ENCODE peak calls at places on chromosome 21, in four cellular contexts. S is A549, M is K562, B is HepG2. O is an unnamed sample.

GRCh38 chr21:31801551-31802234 is 69.8 kb upstream of the SCAF4 start:
- DNase-seq in M (no peak), B (peak), S (no peak), O (no peak)

GRCh38 chr21:31176725-31177124 is 138.4 kb upstream of the KRTAP19-8 start:
- DNase-seq in M (no peak), S (no peak), B (no peak), O (no peak)

GRCh38 chr21:27026501-27026900 is 59.6 kb upstream of the ADAMTS5 start:
- DNase-seq in B (no peak), S (no peak), M (no peak), O (no peak)

GRCh38 chr21:41366522-41367151 is 4.8 kb downstream of the MX2 start:
- DNase-seq in B (peak), S (peak), M (peak), O (no peak)

GRCh38 chr21:27101533-27101932 is 134.6 kb upstream of the ADAMTS5 start:
- DNase-seq in S (no peak), M (no peak), B (no peak), O (no peak)

GRCh38 chr21:41283211-41283818 is 33.3 kb upstream of the FAM3B start:
- DNase-seq in M (peak), S (peak), B (peak), O (no peak)

GRCh38 chr21:33036430-33037162 is 10.9 kb downstream of the OLIG2 start:
- DNase-seq in S (no peak), M (no peak), B (no peak), O (no peak)

GRCh38 chr21:42311160-42311559 is 4.0 kb downstream of the TFF3 start:
- DNase-seq in S (no peak), M (no peak), B (no peak), O (no peak)

GRCh38 chr21:37367301-37367757 is 756 bp downstream of the DYRK1A start:
- DNase-seq in M (no peak), B (no peak), S (no peak), O (no peak)

GRCh38 chr21:45573452-45574035 is 31.3 kb upstream of the SLC19A1 start:
- DNase-seq in M (no peak), B (no peak), S (no peak), O (no peak)

GRCh38 chr21:45572231-45572630 is 30.0 kb upstream of the SLC19A1 start:
- DNase-seq in M (no peak), B (no peak), S (no peak), O (peak)

GRCh38 chr21:45571641-45572040 is 29.4 kb upstream of the SLC19A1 start:
- DNase-seq in S (no peak), M (no peak), B (no peak), O (peak)

GRCh38 chr21:45574081-45574501 is 31.9 kb upstream of the SLC19A1 start:
- DNase-seq in B (no peak), M (no peak), S (no peak), O (no peak)

DNA sequence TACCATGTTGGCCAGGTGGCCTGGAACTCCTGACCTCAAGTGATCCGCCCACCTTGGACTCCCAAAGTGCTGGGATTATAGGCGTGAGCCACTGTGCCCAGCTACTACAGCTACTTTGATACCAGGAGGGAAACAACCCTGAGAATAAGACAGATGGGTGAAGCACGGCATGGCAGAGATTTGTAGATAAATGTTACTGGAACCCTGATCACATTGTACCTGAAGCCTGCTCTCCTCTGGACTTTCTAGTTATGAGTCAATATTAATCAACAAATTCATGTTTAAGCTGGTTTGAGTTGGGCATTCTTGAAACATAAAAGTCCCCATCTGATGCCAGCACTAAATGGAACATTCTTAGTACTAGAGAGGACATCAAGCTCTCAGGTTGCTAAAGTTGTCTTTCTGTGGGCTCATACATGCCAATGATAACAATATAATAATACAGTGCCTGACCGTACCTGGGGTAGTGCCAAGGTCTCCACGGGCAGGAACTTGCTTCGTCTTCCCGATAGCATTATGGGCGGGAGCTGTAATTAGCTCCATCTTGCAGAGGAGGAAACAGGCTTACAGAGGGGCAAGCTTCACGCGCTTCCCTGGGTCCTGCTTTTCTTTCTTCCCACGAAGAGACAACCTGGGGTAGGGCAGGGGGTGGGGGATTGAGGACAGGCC is 30.7 kb upstream of the SLC19A1 start:
- DNase-seq in M (no peak), B (no peak), S (no peak), O (no peak)
- TF ChIP-seq PHF8 in M (no peak), B (no peak), S (no peak), O (no peak)

GRCh38 chr21:25371831-25372434 is 235.3 kb downstream of the MRPL39 start:
- DNase-seq in S (no peak), B (no peak), M (no peak), O (no peak)

GRCh38 chr21:25369524-25370300 is 237.6 kb downstream of the MRPL39 start:
- DNase-seq in S (no peak), B (no peak), M (no peak), O (no peak)

GRCh38 chr21:25368531-25368930 is 238.8 kb downstream of the MRPL39 start:
- DNase-seq in S (no peak), M (no peak), B (no peak), O (no peak)

GRCh38 chr21:25373126-25374082 is 233.9 kb downstream of the MRPL39 start:
- DNase-seq in M (no peak), S (no peak), B (no peak), O (no peak)

GRCh38 chr21:25370311-25370744 is 237.0 kb downstream of the MRPL39 start:
- DNase-seq in B (no peak), M (no peak), S (no peak), O (no peak)
- TF ChIP-seq PHF8 in B (no peak), M (no peak), S (no peak), O (no peak)

DNA sequence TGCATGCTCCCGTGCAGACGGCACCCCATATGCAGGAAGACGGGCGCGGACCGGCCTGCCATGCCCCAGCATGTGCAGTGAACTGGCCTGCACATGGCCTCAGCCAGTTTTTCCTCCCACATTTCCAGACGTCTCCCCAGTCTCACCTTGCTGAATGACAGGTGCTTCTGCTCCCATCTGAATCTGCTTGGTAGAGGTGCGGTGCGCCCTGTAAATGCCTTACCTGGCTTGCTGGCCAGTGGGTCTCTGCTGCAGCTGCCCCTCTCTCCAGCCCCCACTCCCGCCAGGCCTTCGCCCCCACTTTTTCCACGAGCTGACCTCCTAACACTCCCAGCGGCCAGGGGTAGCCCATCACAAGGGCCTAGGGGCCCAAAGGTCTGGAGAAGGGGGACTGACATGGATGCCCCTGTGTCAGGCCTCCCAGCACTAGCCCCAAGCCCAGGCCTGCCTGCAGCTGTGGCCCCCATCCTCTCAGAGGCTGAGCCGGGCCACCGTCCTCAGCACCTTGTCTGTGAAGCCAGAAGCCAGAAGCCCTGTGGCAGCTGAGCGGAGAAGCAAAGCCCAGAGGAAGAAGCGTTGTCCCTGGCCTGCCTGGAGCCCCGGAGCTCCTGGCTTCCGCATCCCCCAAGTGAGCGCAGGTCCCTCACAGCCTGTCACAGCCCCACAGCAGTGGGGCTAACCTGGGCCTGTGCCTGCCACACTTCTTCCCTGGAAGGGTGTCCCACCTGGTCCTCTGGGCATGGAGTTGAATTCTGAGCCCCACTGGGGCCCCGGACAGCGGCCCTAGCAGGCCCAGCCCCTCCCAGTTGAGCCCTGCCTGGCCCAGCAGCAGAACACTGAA is 3.7 kb upstream of the SLC19A1 start:
- DNase-seq in B (no peak), M (no peak), S (no peak), O (no peak)
- TF ChIP-seq PHF8 in B (no peak), M (no peak), S (no peak), O (no peak)

DNA sequence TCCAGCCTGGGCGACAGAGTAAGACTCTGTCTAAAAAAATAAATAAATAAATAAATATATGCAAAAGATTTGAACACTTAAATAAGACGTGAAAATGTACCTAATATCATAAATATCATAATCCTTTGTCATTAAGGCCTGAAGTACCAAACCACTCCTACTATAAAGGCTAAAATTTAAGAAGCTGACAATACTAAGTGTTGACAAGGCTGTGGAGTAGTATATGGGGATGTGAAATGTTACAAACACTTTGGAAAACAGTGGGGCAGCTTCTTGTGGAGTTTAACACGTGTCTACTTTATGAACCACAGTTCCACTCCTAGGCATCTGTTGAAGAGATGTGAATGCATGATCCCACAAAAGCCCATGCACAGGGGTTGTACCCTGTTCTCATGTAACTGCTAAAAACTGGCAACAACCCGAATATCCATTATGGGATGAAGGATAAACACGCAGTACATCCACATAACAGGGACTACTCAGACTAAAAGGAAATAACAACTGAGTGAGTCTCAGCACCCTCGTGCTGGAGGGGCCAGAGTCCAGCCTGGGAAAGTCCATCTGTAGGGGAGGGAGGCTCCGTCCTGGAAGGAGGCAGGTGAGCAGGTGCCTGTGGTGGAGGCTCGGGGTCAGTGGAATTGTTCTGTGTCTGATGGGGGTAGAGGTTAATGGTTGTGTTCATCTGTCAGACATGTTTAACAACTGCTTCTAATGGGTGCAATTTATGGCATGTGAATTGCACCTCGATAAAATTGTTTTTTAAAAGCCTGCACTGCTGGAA is 6.7 kb upstream of the SLC19A1 start:
- DNase-seq in M (no peak), B (no peak), S (no peak), O (no peak)
- TF ChIP-seq PHF8 in M (no peak), B (no peak), S (no peak), O (no peak)

DNA sequence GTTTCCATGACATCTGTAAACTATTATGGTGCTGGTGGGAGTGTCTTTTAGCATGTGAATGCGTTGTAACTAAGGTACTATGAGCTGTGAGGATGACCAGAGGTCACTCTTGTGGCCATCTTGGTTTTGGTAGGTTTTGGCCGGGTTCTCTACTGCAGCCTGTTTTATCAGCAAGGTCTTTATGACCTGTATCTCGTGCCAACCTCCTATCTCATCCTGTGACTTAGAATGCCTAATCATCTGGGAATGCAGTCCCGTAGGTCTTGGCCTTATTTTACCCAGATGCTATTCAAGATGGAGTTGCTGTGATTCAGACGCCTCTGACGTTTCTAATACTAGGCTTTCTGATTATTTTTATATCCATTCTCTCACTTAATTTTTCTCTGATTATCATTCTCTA is 9.4 kb downstream of the NCAM2 start:
- DNase-seq in B (no peak), S (no peak), M (no peak), O (no peak)
- TF ChIP-seq PHF8 in B (no peak), S (no peak), M (no peak), O (no peak)

DNA sequence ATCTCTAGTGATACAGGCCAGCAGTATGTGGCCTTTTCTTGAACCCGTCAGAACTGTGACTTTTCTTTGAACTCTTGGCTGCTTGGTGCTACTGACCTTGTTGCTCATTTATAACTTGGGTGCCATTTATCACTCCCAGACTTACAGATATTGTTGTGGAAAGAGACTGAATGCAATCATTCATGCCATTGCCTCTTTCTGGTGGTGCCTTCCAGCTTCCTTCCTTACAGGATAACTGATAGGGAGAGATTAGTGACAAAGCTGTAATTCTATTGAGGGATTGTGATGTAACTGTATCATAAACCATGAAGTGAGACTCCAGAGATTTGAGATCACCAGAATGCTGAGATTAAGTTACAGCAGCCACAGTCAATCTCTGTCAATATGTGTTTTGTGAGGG is 256.5 kb downstream of the USP25 start:
- DNase-seq in B (no peak), S (no peak), M (no peak), O (no peak)
- TF ChIP-seq PHF8 in B (no peak), S (no peak), M (no peak), O (no peak)

GRCh38 chr21:36186506-36187399 is 30.1 kb downstream of the DOP1B start:
- DNase-seq in S (no peak), M (no peak), B (no peak), O (no peak)
- TF ChIP-seq PHF8 in S (no peak), M (no peak), B (no peak), O (no peak)

GRCh38 chr21:46080171-46081021 is 17.5 kb upstream of the COL6A2 start:
- DNase-seq in B (no peak), S (no peak), M (peak), O (no peak)

GRCh38 chr21:46077674-46078101 is 20.2 kb upstream of the COL6A2 start:
- DNase-seq in B (no peak), S (no peak), M (no peak), O (no peak)

GRCh38 chr21:46079357-46080170 is 18.3 kb upstream of the COL6A2 start:
- DNase-seq in M (no peak), B (no peak), S (no peak), O (no peak)

GRCh38 chr21:46078984-46079356 is 18.9 kb upstream of the COL6A2 start:
- DNase-seq in S (no peak), M (peak), B (no peak), O (no peak)

DNA sequence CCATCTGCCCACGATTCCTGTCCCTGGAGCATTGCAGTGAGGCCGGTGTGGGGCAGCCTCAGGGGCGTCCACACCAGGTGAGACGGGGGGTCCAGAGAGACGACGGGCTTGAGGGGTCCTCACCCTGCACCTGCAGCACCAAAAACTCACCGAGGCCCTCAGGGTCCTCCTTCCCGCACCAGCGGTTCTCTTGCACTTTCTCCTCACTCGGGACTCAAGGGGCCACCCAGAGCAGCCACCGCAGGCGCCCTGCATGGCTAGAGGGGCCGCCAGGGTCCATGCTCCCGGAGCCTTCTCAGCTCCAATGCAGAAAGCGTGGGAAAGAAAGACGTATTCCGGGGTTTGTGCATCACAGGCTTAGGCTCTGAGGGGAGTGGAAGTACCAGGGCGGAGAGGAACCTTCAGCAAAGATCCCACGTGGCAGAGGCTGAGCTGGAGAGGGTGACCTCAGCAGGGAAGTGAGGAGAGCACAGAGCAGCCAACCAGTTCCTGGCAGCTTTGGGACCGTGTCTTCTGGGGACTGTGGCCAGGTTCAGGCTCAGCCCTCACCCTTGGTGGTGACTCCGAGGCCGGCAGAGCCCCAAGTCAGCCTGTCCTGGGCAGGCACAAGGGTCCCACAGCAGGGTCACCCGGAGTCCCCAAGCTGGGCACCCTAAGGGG is 19.5 kb upstream of the COL6A2 start:
- DNase-seq in M (no peak), B (no peak), S (no peak), O (no peak)
- TF ChIP-seq PHF8 in M (no peak), B (no peak), S (no peak), O (no peak)

DNA sequence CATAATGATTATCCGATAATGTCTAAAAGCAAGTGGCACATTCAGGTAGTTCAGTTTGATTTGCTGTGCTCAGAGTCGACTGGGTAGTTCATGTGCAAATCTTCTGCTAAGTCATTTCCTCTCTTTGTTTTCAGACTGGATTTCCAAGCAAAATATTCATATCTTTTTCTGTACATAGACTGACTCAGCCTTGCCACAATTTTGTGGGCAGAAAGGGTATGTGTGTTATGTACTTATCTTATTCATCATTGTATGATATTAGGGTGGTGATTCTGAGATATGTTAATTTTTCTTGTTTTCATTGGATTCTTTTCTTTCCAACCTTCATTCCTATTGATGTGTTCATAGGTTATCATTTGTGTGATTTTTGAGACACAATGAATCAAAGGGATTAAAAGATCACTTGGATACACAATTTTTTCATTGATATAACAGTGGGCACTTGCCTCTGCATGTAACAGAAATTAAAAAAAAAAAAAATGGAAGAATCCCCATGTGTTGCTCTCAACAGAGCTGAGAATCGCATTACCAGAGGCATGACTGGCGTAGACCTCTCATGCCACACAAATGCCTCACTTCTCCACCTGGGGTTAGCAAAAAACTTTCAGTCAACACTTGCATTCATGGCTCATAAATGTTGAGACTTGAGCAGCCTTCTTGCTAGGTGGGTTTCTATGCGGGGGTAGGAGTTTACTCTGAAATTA is 355.5 kb downstream of the LTN1 start:
- DNase-seq in M (no peak), B (no peak), S (no peak), O (no peak)
- TF ChIP-seq PHF8 in M (no peak), B (no peak), S (no peak), O (no peak)

O was measured in H1.